ENCODE peak calls at places on chromosome 13, in six cellular contexts. S is NCI-H2029; T is smooth muscle cell of the brain vasculature; K is stimulated activated CD8-positive, alpha-beta memory T cell treated with anti-CD3 and anti-CD28 coated beads, Interleukin-15, amount 100 ng/mL, for 48 hours; L is left lung; Z is LoVo. W is an unnamed sample.

GRCh38 chr13:41905600-41906254 is 55.2 kb downstream of the VWA8 start:
- DNase-seq in S (no peak), T (no peak), K (no peak), L (no peak), Z (peak; percentile 55), W (no peak)

GRCh38 chr13:92407858-92408257 is 818.7 kb upstream of the GPC6 start:
- DNase-seq in S (no peak), T (no peak), K (no peak), L (no peak), Z (no peak), W (no peak)

GRCh38 chr13:66774046-66774445 is 456.1 kb downstream of the PCDH9 start:
- DNase-seq in S (no peak), T (no peak), K (no peak), L (no peak), Z (no peak), W (no peak)

GRCh38 chr13:99034333-99035085 is 56.6 kb upstream of the DOCK9 start:
- DNase-seq in S (no peak), T (no peak), K (no peak), L (no peak), Z (no peak), W (no peak)

GRCh38 chr13:76991432-76991795 is 467 bp upstream of the CLN5 start:
- DNase-seq in S (no peak), T (no peak), K (peak; percentile 75), L (peak; percentile 43), Z (no peak), W (no peak)

GRCh38 chr13:66329988-66330429 is 900.1 kb downstream of the PCDH9 start:
- DNase-seq in S (no peak), T (no peak), K (no peak), L (no peak), Z (no peak), W (no peak)

GRCh38 chr13:40963927-40964326 is 55.2 kb downstream of the ELF1 start:
- DNase-seq in S (no peak), T (no peak), K (no peak), L (no peak), Z (peak; percentile 52), W (no peak)

GRCh38 chr13:20711301-20712044 is 8.0 kb downstream of the IL17D start:
- DNase-seq in S (no peak), T (no peak), K (no peak), L (no peak), Z (no peak), W (no peak)

GRCh38 chr13:77907653-77908341 is 10.8 kb downstream of the EDNRB start:
- DNase-seq in S (no peak), T (no peak), K (no peak), L (no peak), Z (no peak), W (no peak)

GRCh38 chr13:77425705-77426104 is 98.8 kb upstream of the MYCBP2 start:
- DNase-seq in S (no peak), T (no peak), K (no peak), L (no peak), Z (no peak), W (no peak)

GRCh38 chr13:49828452-49828851 is 36.0 kb upstream of the KPNA3 start:
- DNase-seq in S (no peak), T (no peak), K (no peak), L (no peak), Z (no peak), W (no peak)

GRCh38 chr13:49354719-49355118 is 89.1 kb downstream of the CAB39L start:
- DNase-seq in S (no peak), T (no peak), K (no peak), L (no peak), Z (no peak), W (no peak)

GRCh38 chr13:30725331-30726085 is 9.8 kb upstream of the ALOX5AP start:
- DNase-seq in S (no peak), T (no peak), K (no peak), L (no peak), Z (no peak), W (no peak)

GRCh38 chr13:98879127-98879520 is 98.7 kb downstream of the DOCK9 start:
- DNase-seq in S (no peak), T (no peak), K (no peak), L (no peak), Z (no peak), W (no peak)

GRCh38 chr13:45658586-45659235 is 43.2 kb upstream of the ERICH6B start:
- DNase-seq in S (no peak), T (no peak), K (no peak), L (no peak), Z (no peak), W (no peak)

GRCh38 chr13:25980255-25980654 is 71.6 kb downstream of the SHISA2 start:
- DNase-seq in S (peak; percentile 25), T (no peak), K (no peak), L (no peak), Z (no peak), W (no peak)

GRCh38 chr13:29684441-29684840 is 89.0 kb upstream of the SLC7A1 start:
- DNase-seq in S (no peak), T (no peak), K (no peak), L (no peak), Z (no peak), W (no peak)

GRCh38 chr13:64154514-64154913 is 2738.9 kb upstream of the PCDH20 start:
- DNase-seq in S (no peak), T (no peak), K (no peak), L (no peak), Z (no peak), W (no peak)

GRCh38 chr13:113821847-113822246 is 42.0 kb downstream of the GAS6 start:
- DNase-seq in S (no peak), T (no peak), K (no peak), L (no peak), Z (no peak), W (no peak)

GRCh38 chr13:40269086-40269485 is 397.4 kb downstream of the FOXO1 start:
- DNase-seq in S (no peak), T (no peak), K (no peak), L (no peak), Z (no peak), W (no peak)

GRCh38 chr13:90723381-90723780 is 624.1 kb upstream of the MIR17HG start:
- DNase-seq in S (no peak), T (no peak), K (no peak), L (no peak), Z (no peak), W (no peak)

GRCh38 chr13:44848956-44849748 is 140.1 kb downstream of the NUFIP1 start:
- DNase-seq in S (no peak), T (no peak), K (no peak), L (no peak), Z (no peak), W (no peak)

GRCh38 chr13:35475131-35475959 is 1.1 kb downstream of the MAB21L1 start:
- DNase-seq in S (no peak), T (no peak), K (no peak), L (no peak), Z (no peak), W (no peak)

GRCh38 chr13:74771964-74772363 is 637.8 kb upstream of the KLF12 start:
- DNase-seq in S (no peak), T (no peak), K (no peak), L (no peak), Z (peak; percentile 7), W (no peak)

GRCh38 chr13:40476175-40476958 is 190.1 kb downstream of the FOXO1 start:
- DNase-seq in S (no peak), T (no peak), K (no peak), L (no peak), Z (peak; percentile 43), W (no peak)

GRCh38 chr13:20721454-20722357 is 18.2 kb downstream of the IL17D start:
- DNase-seq in S (no peak), T (no peak), K (no peak), L (no peak), Z (peak; percentile 23), W (peak; percentile 73)

GRCh38 chr13:83881917-83882625 is at the start of gene SLITRK1:
- DNase-seq in S (no peak), T (no peak), K (no peak), L (no peak), Z (no peak), W (peak; percentile 72)

GRCh38 chr13:101417043-101417406 is 717 bp upstream of the NALCN start:
- DNase-seq in S (no peak), T (peak; percentile 20), K (no peak), L (no peak), Z (no peak), W (no peak)

GRCh38 chr13:25945596-25945995 is 106.2 kb downstream of the SHISA2 start:
- DNase-seq in S (no peak), T (peak; percentile 80), K (no peak), L (no peak), Z (no peak), W (no peak)

GRCh38 chr13:84662503-84662902 is 780.2 kb upstream of the SLITRK1 start:
- DNase-seq in S (no peak), T (no peak), K (no peak), L (no peak), Z (no peak), W (no peak)

GRCh38 chr13:94246495-94246894 is 233.0 kb downstream of the DCT start:
- DNase-seq in S (no peak), T (no peak), K (no peak), L (no peak), Z (no peak), W (no peak)